ENCODE peak calls at places on chromosomes 11 and 22, in four cellular contexts. K is astrocyte of the cerebellum, P is MM.1S, J is MCF 10A. Y is an unnamed sample.

GRCh38 chr22:17943533-17944204 is 80.7 kb downstream of the MICAL3 start:
- DNase-seq in J (no peak), P (no peak), K (no peak), Y (no peak)

GRCh38 chr11:59815754-59816153 is 5.2 kb upstream of the MRPL16 start:
- DNase-seq in J (no peak), P (no peak), K (no peak), Y (no peak)

GRCh38 chr11:115409691-115410220 is 94.5 kb downstream of the CADM1 start:
- DNase-seq in P (no peak), K (no peak), J (no peak), Y (no peak)

GRCh38 chr22:39567135-39567946 is 3.2 kb upstream of the CACNA1I start:
- DNase-seq in J (peak; percentile 31), K (no peak), P (peak; percentile 88), Y (no peak)

GRCh38 chr11:121067453-121067852 is 33.6 kb upstream of the TECTA start:
- DNase-seq in J (no peak), K (no peak), P (no peak), Y (no peak)

GRCh38 chr11:127006311-127006710 is 5.7 kb upstream of the KIRREL3 start:
- DNase-seq in K (peak; percentile 46), P (no peak), J (no peak), Y (no peak)

GRCh38 chr11:125297346-125297910 is 132.9 kb downstream of the PKNOX2 start:
- DNase-seq in P (no peak), K (no peak), J (no peak), Y (no peak)

GRCh38 chr11:83054001-83054400 is 17.7 kb downstream of the RAB30 start:
- DNase-seq in P (no peak), J (no peak), K (no peak), Y (no peak)

GRCh38 chr11:7353100-7353499 is 101.4 kb downstream of the SYT9 start:
- DNase-seq in K (no peak), P (peak; percentile 48), J (peak; percentile 50), Y (no peak)

GRCh38 chr11:129888451-129888850 is 6.9 kb downstream of the NFRKB start:
- DNase-seq in K (no peak), J (no peak), P (no peak), Y (no peak)

GRCh38 chr11:19352736-19353110 is 112.0 kb upstream of the E2F8 start:
- DNase-seq in P (no peak), J (no peak), K (peak; percentile 62), Y (no peak)

GRCh38 chr11:123212406-123212805 is 17.4 kb upstream of the CLMP start:
- DNase-seq in J (no peak), K (no peak), P (no peak), Y (no peak)

GRCh38 chr11:18743900-18744514 is 18.0 kb upstream of the IGSF22 start:
- DNase-seq in J (no peak), K (no peak), P (no peak), Y (no peak)

GRCh38 chr11:1227551-1228182 is 4.8 kb downstream of the MUC5B start:
- DNase-seq in P (no peak), J (no peak), K (no peak), Y (no peak)

GRCh38 chr11:1226981-1227550 is 4.2 kb downstream of the MUC5B start:
- DNase-seq in K (no peak), J (no peak), P (no peak), Y (no peak)

GRCh38 chr11:1225386-1226225 is 2.7 kb downstream of the MUC5B start:
- DNase-seq in K (no peak), J (no peak), P (no peak), Y (no peak)

GRCh38 chr11:1224491-1225385 is 1.9 kb downstream of the MUC5B start:
- DNase-seq in J (no peak), P (no peak), K (no peak), Y (no peak)

GRCh38 chr11:1226226-1226961 is 3.5 kb downstream of the MUC5B start:
- DNase-seq in P (no peak), J (no peak), K (no peak), Y (no peak)
- TF ChIP-seq CTCF in P (peak; percentile 13), J (no peak), K (no peak), Y (no peak)

DNA sequence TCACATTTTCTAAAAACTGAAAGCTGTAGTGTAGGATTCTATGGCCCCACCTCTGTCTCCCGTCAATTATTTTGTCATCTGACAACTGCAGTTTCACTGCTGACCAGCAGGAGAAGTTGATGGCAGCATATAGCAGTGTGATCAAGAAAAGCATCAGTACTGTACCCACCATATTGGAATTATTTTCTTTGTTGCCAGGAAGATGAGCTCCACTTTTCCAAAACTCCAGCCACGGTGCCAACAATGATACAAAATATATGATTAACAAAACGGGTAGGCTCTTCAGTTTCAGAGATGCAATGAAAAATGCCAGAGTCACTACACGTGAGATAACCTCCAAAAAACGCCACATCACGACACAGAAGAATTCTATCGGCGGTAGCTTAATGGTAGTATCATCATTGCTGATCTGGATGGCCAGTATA is 41.3 kb downstream of the XKR3 start:
- DNase-seq in P (peak; percentile 48), J (peak; percentile 54), K (no peak), Y (no peak)
- TF ChIP-seq CTCF in P (peak; percentile 71), J (peak; percentile 36), K (no peak), Y (peak; percentile 48)

DNA sequence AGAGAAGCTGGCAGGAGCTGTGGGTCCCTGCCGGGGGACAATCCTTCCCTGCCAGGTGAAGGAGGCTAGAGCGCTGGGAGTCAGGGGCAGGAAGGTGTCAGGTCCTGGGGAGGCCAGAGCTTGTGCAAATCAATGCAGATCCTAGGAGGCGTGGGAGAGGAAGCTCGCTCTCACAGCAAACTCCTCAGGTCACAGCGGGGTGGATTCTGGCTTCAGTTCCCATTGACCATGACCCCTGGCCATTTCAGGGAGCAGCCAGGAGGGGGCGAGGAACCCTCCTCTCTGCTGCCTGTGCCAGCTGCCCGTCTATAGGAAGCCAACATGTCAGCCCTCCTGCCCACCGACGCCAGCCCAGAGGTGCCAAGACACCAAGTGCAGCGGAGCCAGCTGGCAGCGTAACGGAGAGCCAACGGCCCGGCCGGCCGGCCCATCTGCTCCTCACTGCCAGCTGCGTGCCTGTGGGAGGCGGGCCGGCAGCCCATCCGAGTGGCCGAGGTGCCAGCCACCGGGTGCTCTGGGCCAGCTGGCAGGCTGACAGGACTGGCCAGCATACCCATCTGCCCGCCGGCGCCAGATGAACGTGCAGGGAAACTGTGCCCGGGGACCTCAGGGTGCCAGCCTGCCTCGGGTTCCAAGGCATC is 374.9 kb downstream of the MIAT start:
- DNase-seq in P (no peak), K (no peak), J (peak; percentile 5), Y (no peak)
- TF ChIP-seq CTCF in P (no peak), K (peak; percentile 40), J (no peak), Y (peak; percentile 53)

DNA sequence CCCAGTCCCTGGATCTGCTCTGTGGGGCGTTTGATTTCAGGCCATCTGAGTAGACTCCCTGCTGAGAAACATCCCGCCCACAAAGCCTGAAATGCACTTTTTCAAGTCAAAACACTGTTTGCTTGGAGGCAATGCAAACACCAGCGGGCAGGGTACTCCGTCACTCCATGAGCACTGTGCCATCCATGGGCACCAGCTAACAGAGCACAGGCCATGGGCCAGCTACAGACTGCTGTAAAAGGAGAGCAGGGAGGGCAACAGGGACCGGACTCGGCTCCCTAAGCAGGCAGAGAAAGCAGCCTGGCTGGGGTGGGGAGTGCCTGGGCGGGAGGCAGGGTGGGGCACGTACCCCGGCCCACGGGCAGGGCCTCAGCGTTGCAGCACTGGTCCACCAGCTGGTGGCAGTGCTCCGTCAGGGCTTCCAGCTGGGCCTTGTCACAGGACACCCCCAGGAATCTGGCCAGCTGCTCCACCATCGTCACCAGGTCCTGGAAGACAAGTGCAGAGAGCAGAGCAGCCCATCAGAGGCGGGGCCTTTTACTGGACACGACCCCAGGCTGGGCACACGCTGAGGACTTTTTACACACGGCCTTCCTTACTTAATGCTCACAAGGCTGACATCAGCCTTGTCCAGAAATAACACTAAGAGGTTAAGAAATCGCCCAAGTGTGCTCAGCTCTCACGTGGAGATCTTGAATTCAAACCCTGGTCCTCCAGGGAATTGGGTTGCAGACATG is 16.8 kb upstream of the EFCAB6 start:
- DNase-seq in K (no peak), J (no peak), P (no peak), Y (no peak)
- TF ChIP-seq CTCF in K (no peak), J (no peak), P (no peak), Y (no peak)

GRCh38 chr11:111359223-111360149 is 19.6 kb downstream of the POU2AF1 start:
- DNase-seq in P (no peak), K (no peak), J (no peak), Y (no peak)
- TF ChIP-seq CTCF in P (peak; percentile 18), K (no peak), J (no peak), Y (no peak)

GRCh38 chr22:44807915-44808690 is 55.7 kb downstream of the ARHGAP8 start:
- DNase-seq in K (no peak), J (no peak), P (no peak), Y (no peak)
- TF ChIP-seq CTCF in K (peak; percentile 21), J (no peak), P (no peak), Y (peak; percentile 33)

GRCh38 chr22:31098633-31099110 is 8.7 kb downstream of the SELENOM start:
- DNase-seq in K (no peak), J (no peak), P (no peak), Y (no peak)
- TF ChIP-seq CTCF in K (no peak), J (no peak), P (no peak), Y (no peak)

GRCh38 chr11:86799680-86800075 is 664 bp upstream of the PRSS23 start:
- DNase-seq in J (no peak), P (no peak), K (no peak), Y (no peak)
- TF ChIP-seq CTCF in J (no peak), P (no peak), K (no peak), Y (no peak)

GRCh38 chr22:35554297-35554845 is 13.7 kb downstream of the RASD2 start:
- DNase-seq in P (no peak), K (no peak), J (no peak), Y (no peak)
- TF ChIP-seq CTCF in P (no peak), K (no peak), J (no peak), Y (no peak)

Y was measured in progenitor cell of endocrine pancreas.